ENCODE peak calls at places on chromosome 11, in five cellular contexts. I is fibroblast of lung, E is Peyer's patch, Y is cardiac fibroblast, T is colonic mucosa. K is an unnamed sample.

GRCh38 chr11:64124147-64124546 is 41.8 kb downstream of the MACROD1 start:
- DNase-seq in I (no peak), Y (no peak), E (no peak), T (no peak), K (peak)

GRCh38 chr11:119783466-119784400 is 54.7 kb upstream of the NECTIN1 start:
- DNase-seq in I (no peak), T (no peak), E (no peak), Y (no peak), K (peak)

GRCh38 chr11:115706735-115707134 is 202.5 kb upstream of the CADM1 start:
- DNase-seq in I (no peak), Y (no peak), T (no peak), E (no peak), K (no peak)

GRCh38 chr11:17905477-17905876 is 107.4 kb downstream of the SERGEF start:
- DNase-seq in T (no peak), Y (no peak), I (no peak), E (no peak), K (no peak)

GRCh38 chr11:17692006-17692405 is 27.4 kb upstream of the MYOD1 start:
- DNase-seq in E (no peak), T (no peak), I (no peak), Y (no peak), K (no peak)

GRCh38 chr11:45593992-45594391 is 71.4 kb downstream of the CHST1 start:
- DNase-seq in T (no peak), E (no peak), Y (no peak), I (no peak), K (no peak)

GRCh38 chr11:17171342-17171741 is 36.4 kb downstream of the PIK3C2A start:
- DNase-seq in Y (peak), T (no peak), E (no peak), I (peak), K (peak)

GRCh38 chr11:69390561-69390960 is 90.9 kb upstream of the LINC01488 start:
- DNase-seq in T (no peak), E (no peak), I (no peak), Y (no peak), K (no peak)

GRCh38 chr11:125397421-125397820 is 98.6 kb downstream of the FEZ1 start:
- DNase-seq in E (peak), Y (no peak), T (no peak), I (no peak), K (no peak)

GRCh38 chr11:55655096-55655495 is 6.9 kb upstream of the OR4C6 start:
- DNase-seq in I (no peak), Y (no peak), T (no peak), E (no peak), K (no peak)

GRCh38 chr11:34632105-34632780 is 11.3 kb downstream of the EHF start:
- DNase-seq in T (no peak), Y (no peak), I (no peak), E (no peak), K (no peak)

GRCh38 chr11:18721576-18722292 is 4.3 kb downstream of the IGSF22 start:
- DNase-seq in E (peak), Y (peak), I (peak), T (peak), K (peak)

GRCh38 chr11:12411806-12412727 is 34.7 kb downstream of the PARVA start:
- DNase-seq in E (peak), I (peak), T (peak), Y (peak), K (peak)

GRCh38 chr11:86637976-86638375 is 34.4 kb downstream of the ME3 start:
- DNase-seq in Y (peak), E (no peak), I (no peak), T (no peak), K (no peak)

GRCh38 chr11:83150450-83150849 is 6.5 kb upstream of the PCF11 start:
- DNase-seq in T (no peak), Y (no peak), I (no peak), E (no peak), K (no peak)

GRCh38 chr11:113574586-113574985 is 99.4 kb upstream of the DRD2 start:
- DNase-seq in I (no peak), E (no peak), Y (no peak), T (no peak), K (no peak)

GRCh38 chr11:10564692-10565318 is 3.7 kb downstream of the LYVE1 start:
- DNase-seq in I (peak), Y (peak), T (no peak), E (no peak), K (peak)
- TF ChIP-seq CTCF in I (peak), Y (peak), T (no peak), E (peak), K (peak)

DNA sequence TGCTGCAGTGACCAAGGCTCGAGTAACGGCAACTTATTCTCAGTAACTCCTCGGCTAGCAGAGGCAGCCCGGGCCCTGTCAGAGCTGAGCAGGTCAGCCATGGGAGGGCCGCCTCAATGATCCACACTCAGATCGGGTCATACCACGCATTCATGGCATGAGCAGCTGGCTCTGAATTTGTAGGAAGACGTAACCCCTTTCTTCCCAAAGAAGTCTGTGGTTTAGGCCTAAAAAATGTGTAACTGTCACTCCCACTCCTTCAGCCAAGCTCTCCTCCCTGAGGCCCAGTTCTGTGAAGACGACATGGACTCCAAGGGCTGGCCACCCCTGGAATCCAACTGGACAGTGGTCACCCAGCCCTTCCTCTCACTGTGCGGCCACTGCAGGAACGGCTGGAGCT is 30.0 kb downstream of the PPP2R1B start:
- DNase-seq in E (no peak), I (peak), T (no peak), Y (peak), K (no peak)
- H3K4me3 ChIP-seq in E (no peak), I (no peak), T (no peak), Y (no peak), K (no peak)

GRCh38 chr11:66510271-66510989 is at the start of gene BBS1:
- DNase-seq in E (peak), T (peak), I (peak), Y (peak), K (peak)
- TF ChIP-seq CTCF in E (no peak), T (no peak), I (no peak), Y (no peak), K (no peak)

GRCh38 chr11:1293619-1294015 is 15.8 kb downstream of the TOLLIP start:
- DNase-seq in Y (no peak), I (no peak), T (no peak), E (peak), K (no peak)

GRCh38 chr11:1295086-1295485 is 14.3 kb downstream of the TOLLIP start:
- DNase-seq in I (no peak), Y (no peak), E (no peak), T (no peak), K (no peak)

GRCh38 chr11:1292018-1292643 is 17.3 kb downstream of the TOLLIP start:
- DNase-seq in T (no peak), I (no peak), Y (no peak), E (no peak), K (peak)

GRCh38 chr11:1291295-1292017 is 18.0 kb downstream of the TOLLIP start:
- DNase-seq in Y (no peak), T (no peak), E (peak), I (no peak), K (no peak)

GRCh38 chr11:1292644-1293618 is 16.5 kb downstream of the TOLLIP start:
- DNase-seq in T (no peak), E (peak), I (no peak), Y (no peak), K (no peak)
- H3K4me3 ChIP-seq in T (no peak), E (no peak), I (no peak), Y (no peak), K (no peak)

DNA sequence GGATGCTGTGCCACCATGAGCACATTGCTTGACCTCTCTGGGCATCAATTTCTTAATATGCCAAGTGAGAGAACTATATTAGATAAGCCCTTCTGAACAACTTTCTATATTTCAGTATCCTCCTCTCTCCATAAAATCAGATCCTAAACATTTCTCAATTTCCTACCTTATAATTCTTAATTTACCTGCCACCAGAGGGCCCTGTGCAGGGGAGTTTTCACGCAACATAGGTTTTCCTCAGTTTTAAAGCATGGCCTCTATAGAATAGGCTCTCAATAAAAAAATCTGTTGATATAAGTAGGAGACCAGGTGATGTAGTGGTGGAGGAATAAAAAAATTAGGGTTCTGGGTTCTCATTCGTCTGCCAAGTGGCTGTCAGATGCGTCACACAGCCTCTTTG is 83.7 kb upstream of the DBX1 start:
- DNase-seq in Y (peak), I (no peak), E (no peak), T (no peak), K (no peak)
- TF ChIP-seq CTCF in Y (peak), I (no peak), E (no peak), T (no peak), K (peak)

GRCh38 chr11:47071871-47072270 is 104.8 kb downstream of the ARFGAP2 start:
- DNase-seq in Y (no peak), T (no peak), I (peak), E (no peak), K (peak)

GRCh38 chr11:47067401-47067800 is 109.3 kb downstream of the ARFGAP2 start:
- DNase-seq in I (no peak), T (no peak), E (no peak), Y (no peak), K (no peak)

GRCh38 chr11:47070769-47071168 is 105.9 kb downstream of the ARFGAP2 start:
- DNase-seq in T (no peak), Y (no peak), I (no peak), E (no peak), K (no peak)

DNA sequence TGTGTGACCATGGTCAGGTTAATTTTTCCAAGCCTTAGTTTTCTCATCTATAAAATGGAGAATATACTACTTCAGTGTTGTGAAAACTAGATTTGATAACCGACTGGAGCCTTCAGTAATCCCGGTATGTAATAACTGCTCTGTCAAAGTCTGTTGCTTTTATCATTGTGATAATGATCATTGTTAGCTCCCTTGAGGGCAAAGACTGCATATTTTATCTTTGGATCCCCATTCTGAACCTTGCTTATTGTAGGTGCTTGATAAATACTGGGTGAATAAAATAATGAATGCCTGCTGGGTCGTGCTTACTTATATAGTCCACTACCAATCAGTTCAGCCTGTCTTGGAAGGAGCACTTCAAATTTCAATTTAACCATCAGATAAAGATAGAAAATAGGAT is 105.3 kb downstream of the ARFGAP2 start:
- DNase-seq in E (no peak), I (no peak), Y (no peak), T (no peak), K (no peak)
- H3K4me3 ChIP-seq in E (no peak), I (no peak), Y (no peak), T (no peak), K (no peak)

GRCh38 chr11:9619004-9619403 is 44.9 kb upstream of the SWAP70 start:
- DNase-seq in Y (no peak), T (no peak), E (no peak), I (no peak), K (no peak)
- TF ChIP-seq CTCF in Y (no peak), T (no peak), E (no peak), I (no peak), K (no peak)

GRCh38 chr11:47587733-47588326 is 1.4 kb downstream of the FAM180B start:
- DNase-seq in E (no peak), T (peak), Y (no peak), I (no peak), K (no peak)

GRCh38 chr11:47590026-47590861 is 3.8 kb downstream of the FAM180B start:
- DNase-seq in E (no peak), Y (no peak), I (no peak), T (no peak), K (no peak)

GRCh38 chr11:47591764-47592163 is 2.4 kb downstream of the C1QTNF4 start:
- DNase-seq in Y (no peak), E (no peak), I (no peak), T (no peak), K (no peak)

GRCh38 chr11:47589103-47589502 is 2.6 kb downstream of the FAM180B start:
- DNase-seq in E (no peak), Y (no peak), T (no peak), I (no peak), K (no peak)

GRCh38 chr11:47589504-47590025 is 3.1 kb downstream of the FAM180B start:
- DNase-seq in Y (no peak), T (no peak), E (no peak), I (no peak), K (no peak)
- H3K4me3 ChIP-seq in Y (no peak), T (peak), E (peak), I (no peak), K (peak)

DNA sequence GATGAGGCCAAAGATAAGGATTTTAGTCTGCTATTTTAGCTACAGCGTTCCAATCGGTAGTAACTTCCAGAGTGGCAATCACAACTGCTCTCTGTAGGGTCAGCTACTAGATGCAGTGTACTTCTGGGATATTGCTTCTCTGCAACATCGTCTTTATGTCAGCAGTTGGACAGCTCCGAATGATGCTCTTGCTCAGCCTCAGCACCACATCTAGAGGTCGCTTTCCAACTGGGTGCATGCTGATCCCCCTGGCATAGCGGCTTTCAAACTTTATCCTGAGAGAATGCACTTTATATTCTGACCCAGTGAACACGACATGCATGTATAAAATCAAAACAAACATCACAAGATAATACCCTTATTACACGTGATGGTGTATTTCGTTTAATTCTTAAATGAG is 219.6 kb downstream of the C11orf87 start:
- DNase-seq in I (peak), E (no peak), T (no peak), Y (peak), K (peak)
- TF ChIP-seq CTCF in I (no peak), E (no peak), T (no peak), Y (peak), K (peak)

K was measured in epithelial cell of esophagus.